ENCODE peak calls at places on chromosomes 12 and 14, in five cellular contexts. E is small intestine, K is trophoblast cell, O is heart left ventricle, P is mesenchymal stem cell. D is an unnamed sample. For H3K36me3 and H3K9me3, the result is how much of the 10 kb centered on the place peaks cover.

GRCh38 chr12:2231956-2232355 is 179.2 kb downstream of the CACNA1C start:
- DNase-seq in E (no peak), K (no peak), O (no peak), P (no peak), D (no peak)

GRCh38 chr14:61927521-61927920 is 165.3 kb downstream of the SNAPC1 start:
- DNase-seq in E (no peak), K (peak), O (no peak), P (peak), D (no peak)

GRCh38 chr14:35333347-35333730 is 41.2 kb downstream of the PSMA6 start:
- DNase-seq in E (no peak), K (peak), O (no peak), P (no peak), D (no peak)

GRCh38 chr12:53300187-53300586 is 692 bp downstream of the MYG1 start:
- DNase-seq in E (no peak), K (no peak), O (no peak), P (peak), D (peak)

GRCh38 chr14:68246074-68246980 is 426.7 kb downstream of the RAD51B start:
- DNase-seq in E (peak), K (no peak), O (no peak), P (no peak), D (no peak)

GRCh38 chr12:105330938-105331804 is 680 bp downstream of the C12orf75 start:
- DNase-seq in E (peak), K (no peak), O (peak), P (peak), D (peak)

GRCh38 chr14:88189040-88189839 is 133.8 kb downstream of the KCNK10 start:
- DNase-seq in E (peak), K (peak), O (no peak), P (peak), D (peak)

GRCh38 chr14:90421621-90422020 is 24.8 kb downstream of the CALM1 start:
- DNase-seq in E (no peak), K (no peak), O (no peak), P (no peak), D (no peak)

GRCh38 chr14:23579311-23579630 is 681 bp upstream of the JPH4 start:
- DNase-seq in E (no peak), K (no peak), O (no peak), P (no peak), D (no peak)

GRCh38 chr12:125295550-125295949 is 230.3 kb downstream of the AACS start:
- DNase-seq in E (no peak), K (no peak), O (no peak), P (no peak), D (no peak)

GRCh38 chr12:39402922-39403321 is 40.0 kb downstream of the KIF21A start:
- DNase-seq in E (no peak), K (peak), O (no peak), P (no peak), D (no peak)

GRCh38 chr12:121543786-121544185 is 37.0 kb downstream of the KDM2B start:
- DNase-seq in E (no peak), K (no peak), O (no peak), P (no peak), D (no peak)

GRCh38 chr12:29844667-29845066 is 60.9 kb upstream of the TMTC1 start:
- DNase-seq in E (no peak), K (no peak), O (no peak), P (no peak), D (no peak)

GRCh38 chr12:90013409-90013808 is 304.8 kb upstream of the ATP2B1 start:
- DNase-seq in E (no peak), K (no peak), O (no peak), P (peak), D (no peak)

GRCh38 chr14:101622251-101623076 is 61.2 kb downstream of the DIO3 start:
- DNase-seq in E (no peak), K (no peak), O (no peak), P (no peak), D (no peak)

GRCh38 chr12:120167529-120168095 is 26.9 kb downstream of the GCN1 start:
- DNase-seq in E (no peak), K (no peak), O (no peak), P (no peak), D (no peak)

GRCh38 chr12:51793201-51793600 is 55.3 kb downstream of the FIGNL2 start:
- DNase-seq in E (no peak), K (no peak), O (no peak), P (no peak), D (peak)

GRCh38 chr14:57189070-57189469 is 79.6 kb downstream of the EXOC5 start:
- DNase-seq in E (no peak), K (peak), O (no peak), P (no peak), D (no peak)

GRCh38 chr12:4274396-4274959 is 916 bp downstream of the CCND2 start:
- DNase-seq in E (peak), K (no peak), O (no peak), P (peak), D (no peak)
- H3K4me3 ChIP-seq in E (peak), K (peak), O (peak), P (peak), D (no peak)

GRCh38 chr12:6391013-6391412 is 7.1 kb downstream of the LTBR start:
- DNase-seq in E (no peak), K (no peak), O (no peak), P (no peak), D (no peak)

GRCh38 chr12:6387541-6387940 is 3.6 kb downstream of the LTBR start:
- DNase-seq in E (no peak), K (no peak), O (no peak), P (no peak), D (no peak)

GRCh38 chr12:6392499-6392898 is 8.5 kb downstream of the LTBR start:
- DNase-seq in E (peak), K (no peak), O (no peak), P (no peak), D (no peak)

GRCh38 chr12:6393109-6393508 is 9.1 kb downstream of the LTBR start:
- DNase-seq in E (no peak), K (no peak), O (no peak), P (no peak), D (no peak)

DNA sequence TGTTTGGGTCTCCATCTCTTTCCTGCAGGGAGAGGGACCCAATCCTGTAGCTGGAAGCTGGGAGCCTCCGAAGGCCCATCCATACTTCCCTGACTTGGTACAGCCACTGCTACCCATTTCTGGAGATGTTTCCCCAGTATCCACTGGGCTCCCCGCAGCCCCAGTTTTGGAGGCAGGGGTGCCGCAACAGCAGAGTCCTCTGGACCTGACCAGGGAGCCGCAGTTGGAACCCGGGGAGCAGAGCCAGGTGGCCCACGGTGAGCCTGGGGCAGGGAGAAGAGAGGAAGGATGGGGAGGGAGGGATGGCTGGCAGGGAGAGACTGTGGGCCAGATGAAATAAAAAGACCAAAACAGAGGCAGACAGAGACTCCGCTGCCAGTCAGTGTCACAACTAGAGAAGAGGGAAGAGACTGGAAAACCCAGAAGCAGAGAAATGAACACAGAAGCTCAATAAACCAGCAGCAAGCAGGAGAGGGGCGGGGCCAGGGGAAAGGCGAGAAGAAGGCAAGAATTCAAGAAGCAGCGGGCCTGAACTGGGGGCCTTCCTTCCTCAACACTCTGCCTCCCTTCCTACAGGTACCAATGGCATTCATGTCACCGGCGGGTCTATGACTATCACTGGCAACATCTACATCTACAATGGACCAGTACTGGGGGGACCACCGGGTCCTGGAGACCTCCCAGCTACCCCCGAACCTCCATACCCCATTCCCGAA is 6.3 kb downstream of the LTBR start:
- DNase-seq in E (no peak), K (no peak), O (no peak), P (no peak), D (no peak)
- H3K36me3 ChIP-seq in E (under half), K (under half), O (under half), P (half or more), D (half or more)

DNA sequence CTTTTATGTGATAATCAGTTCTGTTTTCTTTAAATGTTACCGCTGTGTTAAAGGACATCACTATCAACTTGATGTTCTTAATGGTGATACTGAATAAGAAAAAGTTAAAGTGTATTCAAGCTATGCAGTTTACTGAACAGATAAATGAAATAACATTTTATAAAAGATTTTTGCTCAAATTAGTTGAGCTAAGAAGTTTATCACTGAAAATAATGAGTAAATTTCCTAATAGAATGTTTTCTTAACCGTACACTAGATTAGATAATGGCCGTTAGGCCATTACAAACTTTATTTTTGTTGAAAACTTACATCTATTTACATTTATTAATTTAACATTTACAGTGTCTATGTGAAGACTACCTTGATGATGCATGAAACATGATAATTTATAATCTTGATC is 25.0 kb downstream of the ATF7IP start:
- DNase-seq in E (no peak), K (no peak), O (no peak), P (no peak), D (no peak)
- H3K9me3 ChIP-seq in E (under half), K (under half), O (under half), P (under half), D (under half)

DNA sequence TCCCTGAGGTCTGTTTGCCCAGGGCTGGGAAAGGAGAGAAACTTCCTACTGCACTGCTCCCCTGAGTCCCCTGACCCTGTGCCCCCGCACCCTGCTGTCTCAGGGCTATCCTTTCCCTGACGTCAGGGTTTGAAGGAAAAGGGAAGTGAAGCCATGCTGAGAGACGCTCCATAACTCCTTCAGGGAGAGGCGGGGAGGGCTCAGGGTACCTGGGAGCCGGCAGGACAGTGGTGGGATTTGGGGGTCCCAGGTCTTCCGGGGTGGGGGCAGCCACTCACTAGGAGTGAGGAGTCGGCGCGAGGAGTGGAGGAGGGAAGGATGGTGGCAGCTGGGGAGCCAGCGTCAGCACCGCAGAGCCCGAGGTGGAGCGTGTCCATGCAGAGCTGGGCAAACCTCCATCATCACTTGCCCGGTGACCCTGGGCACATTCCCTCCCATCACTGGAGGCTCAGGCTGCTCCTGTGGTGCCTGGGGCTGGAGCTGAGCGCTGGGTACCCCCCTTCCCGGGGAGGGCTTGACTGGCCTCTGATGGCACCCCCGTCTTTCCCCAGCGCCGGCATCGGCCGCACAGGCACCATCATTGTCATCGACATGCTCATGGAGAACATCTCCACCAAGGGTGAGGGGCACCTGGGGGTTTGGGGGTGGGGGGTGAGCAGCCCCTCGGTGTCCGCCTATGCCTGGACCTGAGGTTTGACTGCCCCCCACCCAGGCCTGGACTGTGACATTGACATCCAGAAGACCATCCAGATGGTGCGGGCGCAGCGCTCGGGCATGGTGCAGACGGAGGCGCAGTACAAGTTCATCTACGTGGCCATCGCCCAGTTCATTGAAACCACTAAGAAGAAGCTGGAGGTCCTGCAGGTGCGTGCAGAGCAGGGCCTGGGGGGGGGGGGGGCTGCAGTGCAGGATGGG is 8.5 kb downstream of the PTPN6 start:
- DNase-seq in E (no peak), K (peak), O (no peak), P (no peak), D (no peak)
- H3K4me3 ChIP-seq in E (no peak), K (no peak), O (peak), P (no peak), D (no peak)

GRCh38 chr12:49519574-49519936 is 19.3 kb upstream of the KCNH3 start:
- DNase-seq in E (no peak), K (no peak), O (no peak), P (no peak), D (no peak)
- H3K36me3 ChIP-seq in E (under half), K (under half), O (under half), P (under half), D (under half)

GRCh38 chr14:29149798-29150197 is 383.2 kb downstream of the FOXG1 start:
- DNase-seq in E (no peak), K (no peak), O (no peak), P (no peak), D (no peak)
- H3K9me3 ChIP-seq in E (under half), K (under half), O (under half), P (under half), D (under half)

DNA sequence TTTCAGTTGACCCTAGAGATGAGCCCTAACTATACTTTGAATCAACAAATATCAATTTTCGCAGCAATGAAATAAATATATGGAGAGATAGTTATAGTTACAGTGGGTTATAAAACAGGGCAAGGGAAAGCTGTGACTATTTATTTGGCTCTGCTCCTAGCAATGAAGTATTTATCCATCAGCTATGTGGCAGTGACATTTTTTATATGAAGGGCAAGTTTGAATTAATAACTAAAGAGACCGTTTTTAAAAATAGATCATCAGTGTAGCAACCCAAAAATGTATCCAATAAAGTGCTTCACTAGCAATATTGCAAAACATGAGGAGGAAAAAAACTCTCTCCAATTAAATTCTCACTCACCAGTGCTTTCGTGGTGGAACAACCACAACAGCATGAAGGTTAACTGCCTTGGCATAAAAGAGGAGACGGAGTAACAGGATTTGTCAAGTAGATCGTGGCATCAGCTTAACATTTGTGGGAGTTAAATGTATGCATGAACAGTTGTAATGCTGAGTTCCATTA is 58.1 kb upstream of the NUDT4 start:
- DNase-seq in E (no peak), K (no peak), O (no peak), P (no peak), D (no peak)
- H3K4me3 ChIP-seq in E (no peak), K (no peak), O (no peak), P (no peak), D (no peak)

D was measured in MG63.